ENCODE peak calls at places on chromosomes 13 and 19, in ten cellular contexts. V is psoas muscle; R is foreskin keratinocyte; J is heart left ventricle; G is neural progenitor cell; B is progenitor cell of endocrine pancreas; M is cardiac fibroblast; Z is CD4-positive, alpha-beta T cell; A is fibroblast of pulmonary artery; O is AG10803. K is an unnamed sample.

GRCh38 chr13:72638059-72638815 is 89.2 kb downstream of the MZT1 start:
- DNase-seq in B (no peak), R (peak; percentile 94), M (no peak), A (no peak), J (no peak), G (no peak), V (no peak), Z (no peak), O (no peak), K (no peak)

GRCh38 chr13:60351326-60351725 is 45.7 kb upstream of the TDRD3 start:
- DNase-seq in A (peak; percentile 80), Z (no peak), G (no peak), J (no peak), O (peak; percentile 89), V (no peak), B (no peak), R (no peak), M (peak; percentile 64), K (no peak)

GRCh38 chr19:1646149-1646930 is 6.1 kb downstream of the TCF3 start:
- DNase-seq in J (peak; percentile 17), M (no peak), G (no peak), A (no peak), O (no peak), B (no peak), V (no peak), Z (no peak), R (no peak), K (no peak)

GRCh38 chr13:36130542-36131214 is 504 bp downstream of the DCLK1 start:
- DNase-seq in B (peak; percentile 19), R (no peak), A (no peak), G (peak; percentile 76), V (peak; percentile 39), Z (no peak), O (no peak), J (peak; percentile 32), M (peak; percentile 20), K (no peak)

GRCh38 chr13:29925457-29925856 is 75.0 kb upstream of the UBL3 start:
- DNase-seq in J (peak; percentile 77), B (no peak), G (no peak), M (peak; percentile 86), O (peak; percentile 97), Z (no peak), R (peak; percentile 55), A (peak; percentile 95), V (peak; percentile 66), K (peak; percentile 58)

GRCh38 chr19:12596927-12597548 is 13.6 kb downstream of the ZNF490 start:
- DNase-seq in G (no peak), J (no peak), O (no peak), V (no peak), R (no peak), B (no peak), M (no peak), Z (no peak), A (no peak), K (no peak)

GRCh38 chr13:113584870-113585671 is 518 bp downstream of the TFDP1 start:
- DNase-seq in Z (peak; percentile 33), R (no peak), J (peak; percentile 25), G (peak; percentile 45), O (no peak), V (no peak), A (no peak), B (no peak), M (peak; percentile 11), K (no peak)

GRCh38 chr19:16889883-16890460 is 1.2 kb downstream of the F2RL3 start:
- DNase-seq in R (no peak), B (no peak), J (no peak), M (no peak), V (no peak), Z (no peak), O (no peak), G (no peak), A (no peak), K (no peak)

GRCh38 chr19:5264453-5264852 is 76.2 kb downstream of the PTPRS start:
- DNase-seq in R (no peak), B (no peak), O (no peak), J (no peak), A (no peak), G (no peak), M (no peak), Z (no peak), V (no peak), K (no peak)

GRCh38 chr19:28406966-28407365 is 806.0 kb downstream of the UQCRFS1 start:
- DNase-seq in R (no peak), V (no peak), O (no peak), B (no peak), M (no peak), Z (no peak), G (no peak), A (no peak), J (no peak), K (no peak)

GRCh38 chr19:28404462-28404861 is 808.5 kb downstream of the UQCRFS1 start:
- DNase-seq in J (no peak), O (no peak), R (no peak), V (no peak), G (no peak), B (no peak), M (no peak), A (no peak), Z (no peak), K (no peak)

GRCh38 chr19:28406237-28406596 is 806.7 kb downstream of the UQCRFS1 start:
- DNase-seq in G (no peak), J (no peak), Z (no peak), M (no peak), R (no peak), V (no peak), B (no peak), O (no peak), A (no peak), K (no peak)

GRCh38 chr19:28414748-28415147 is 798.2 kb downstream of the UQCRFS1 start:
- DNase-seq in A (no peak), O (no peak), V (no peak), J (no peak), M (no peak), B (no peak), G (no peak), Z (no peak), R (no peak), K (no peak)

DNA sequence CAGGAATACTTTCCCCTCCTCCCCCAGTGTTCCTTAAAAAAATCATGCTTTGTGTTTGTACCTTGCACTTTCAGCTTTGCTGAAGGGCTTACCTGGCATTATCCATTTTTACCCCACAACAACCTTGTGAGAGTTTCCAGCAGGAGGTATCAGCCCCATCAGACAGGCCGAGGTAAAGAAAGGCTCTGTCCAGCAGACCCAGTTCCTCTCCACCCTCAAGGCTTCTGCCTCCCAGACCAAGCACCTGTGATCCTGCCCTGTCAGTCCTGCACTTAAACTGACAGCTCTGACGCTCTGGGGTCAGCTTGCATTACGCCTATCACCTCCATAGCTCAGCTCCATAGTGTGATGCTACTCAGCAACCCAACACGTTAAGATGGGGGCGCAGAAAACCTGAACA is 803.1 kb downstream of the UQCRFS1 start:
- DNase-seq in J (no peak), V (no peak), O (no peak), B (no peak), M (no peak), Z (no peak), R (no peak), G (no peak), A (no peak), K (no peak)
- TF ChIP-seq CTCF in J (no peak), V (no peak), O (no peak), B (no peak), M (no peak), Z (no peak), R (no peak), G (no peak), A (no peak), K (no peak)

GRCh38 chr13:94114166-94114565 is 365.3 kb downstream of the DCT start:
- DNase-seq in O (no peak), B (no peak), A (no peak), M (no peak), Z (no peak), J (no peak), G (no peak), R (no peak), V (no peak), K (no peak)

GRCh38 chr13:94115054-94115453 is 364.4 kb downstream of the DCT start:
- DNase-seq in Z (no peak), O (no peak), B (no peak), R (no peak), V (no peak), G (no peak), M (no peak), A (no peak), J (no peak), K (no peak)

GRCh38 chr13:94110011-94110410 is 369.5 kb downstream of the DCT start:
- DNase-seq in B (no peak), G (no peak), A (no peak), J (no peak), V (no peak), R (no peak), Z (no peak), O (peak; percentile 6), M (no peak), K (no peak)

GRCh38 chr13:94112227-94112626 is 367.3 kb downstream of the DCT start:
- DNase-seq in V (peak; percentile 16), G (no peak), Z (no peak), J (peak; percentile 32), R (peak; percentile 43), A (peak; percentile 85), M (peak; percentile 92), B (no peak), O (peak; percentile 96), K (no peak)

GRCh38 chr13:94112731-94113130 is 366.8 kb downstream of the DCT start:
- DNase-seq in O (no peak), Z (no peak), A (no peak), G (no peak), B (no peak), J (no peak), M (no peak), V (no peak), R (no peak), K (no peak)
- TF ChIP-seq CTCF in O (no peak), Z (no peak), A (no peak), G (peak; percentile 36), B (no peak), J (no peak), M (no peak), V (no peak), R (no peak), K (no peak)

GRCh38 chr19:43503501-43504425 is 783 bp downstream of the PHLDB3 start:
- DNase-seq in A (peak; percentile 86), M (peak; percentile 90), B (peak; percentile 95), V (peak; percentile 97), Z (peak; percentile 99), G (peak; percentile 99), O (peak; percentile 84), J (peak; percentile 98), R (peak; percentile 57), K (peak; percentile 93)
- TF ChIP-seq CTCF in A (no peak), M (no peak), B (peak; percentile 42), V (no peak), Z (no peak), G (peak; percentile 60), O (no peak), J (peak; percentile 33), R (peak; percentile 33), K (no peak)

DNA sequence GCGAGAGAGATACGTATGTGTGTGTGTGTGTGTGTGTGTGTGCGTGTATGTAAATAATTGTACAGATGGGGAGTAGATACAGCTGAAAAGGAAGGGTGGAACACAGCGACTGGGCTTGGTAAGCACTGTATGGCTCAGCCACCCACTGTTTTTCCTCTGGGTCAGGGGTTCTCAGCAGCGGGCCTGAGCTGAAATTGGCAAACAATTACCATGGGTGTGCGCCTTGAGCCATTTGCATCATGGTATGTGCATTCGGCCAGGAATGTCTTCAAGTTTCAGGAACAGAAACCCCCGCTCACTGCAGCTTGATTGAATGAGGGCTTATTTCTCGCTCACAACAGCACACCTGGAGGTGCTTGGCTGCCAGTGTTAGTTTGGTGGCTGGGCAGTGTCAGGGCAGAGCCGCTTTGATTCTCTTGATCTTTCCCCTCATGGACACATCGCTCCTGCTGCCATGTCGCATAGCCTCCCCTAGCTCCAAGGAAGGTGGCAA is 126.7 kb downstream of the SIPA1L3 start:
- DNase-seq in O (no peak), J (no peak), M (peak; percentile 27), A (peak; percentile 12), R (no peak), Z (no peak), B (no peak), G (peak; percentile 57), V (no peak), K (no peak)
- TF ChIP-seq CTCF in O (no peak), J (no peak), M (no peak), A (no peak), R (no peak), Z (no peak), B (peak; percentile 20), G (no peak), V (no peak), K (no peak)

K was measured in omental fat pad.